ENCODE peak calls at places on chromosomes 16 and 17, in ten cellular contexts. One of them, this sample, is unnamed.

GRCh38 chr16:118857-119256 is 19.6 kb downstream of the NPRL3 start:
- DNase-seq in fibroblast of the conjunctiva: no peak
- DNase-seq in AG10803: no peak
- DNase-seq in activated CD8-positive, alpha-beta memory T cell treated with anti-CD3 and anti-CD28 coated beads for 1 hour: no peak
- DNase-seq in effector CD4-positive, alpha-beta T cell: no peak
- DNase-seq in tibial artery: no peak
- DNase-seq in HEK293T: no peak
- DNase-seq in progenitor cell of endocrine pancreas: no peak
- DNase-seq in GM12864: no peak
- DNase-seq in astrocyte of the spinal cord: no peak
- DNase-seq in this sample: no peak

GRCh38 chr16:85231959-85232358 is 119.7 kb upstream of the CIBAR2 start:
- DNase-seq in fibroblast of the conjunctiva: peak
- DNase-seq in AG10803: peak
- DNase-seq in activated CD8-positive, alpha-beta memory T cell treated with anti-CD3 and anti-CD28 coated beads for 1 hour: no peak
- DNase-seq in effector CD4-positive, alpha-beta T cell: no peak
- DNase-seq in tibial artery: no peak
- DNase-seq in HEK293T: no peak
- DNase-seq in progenitor cell of endocrine pancreas: no peak
- DNase-seq in GM12864: no peak
- DNase-seq in astrocyte of the spinal cord: peak
- DNase-seq in this sample: no peak

GRCh38 chr17:74832421-74832820 is 27.3 kb downstream of the GRIN2C start:
- DNase-seq in fibroblast of the conjunctiva: no peak
- DNase-seq in AG10803: no peak
- DNase-seq in activated CD8-positive, alpha-beta memory T cell treated with anti-CD3 and anti-CD28 coated beads for 1 hour: no peak
- DNase-seq in effector CD4-positive, alpha-beta T cell: no peak
- DNase-seq in tibial artery: no peak
- DNase-seq in HEK293T: no peak
- DNase-seq in progenitor cell of endocrine pancreas: no peak
- DNase-seq in GM12864: no peak
- DNase-seq in astrocyte of the spinal cord: no peak
- DNase-seq in this sample: no peak

GRCh38 chr16:58024673-58025350 is 742 bp upstream of the MMP15 start:
- DNase-seq in fibroblast of the conjunctiva: no peak
- DNase-seq in AG10803: no peak
- DNase-seq in activated CD8-positive, alpha-beta memory T cell treated with anti-CD3 and anti-CD28 coated beads for 1 hour: no peak
- DNase-seq in effector CD4-positive, alpha-beta T cell: no peak
- DNase-seq in tibial artery: no peak
- DNase-seq in HEK293T: no peak
- DNase-seq in progenitor cell of endocrine pancreas: peak
- DNase-seq in GM12864: no peak
- DNase-seq in astrocyte of the spinal cord: no peak
- DNase-seq in this sample: peak

GRCh38 chr17:15444805-15445204 is 22.6 kb downstream of the CDRT4 start:
- DNase-seq in fibroblast of the conjunctiva: no peak
- DNase-seq in AG10803: peak
- DNase-seq in activated CD8-positive, alpha-beta memory T cell treated with anti-CD3 and anti-CD28 coated beads for 1 hour: no peak
- DNase-seq in effector CD4-positive, alpha-beta T cell: no peak
- DNase-seq in tibial artery: no peak
- DNase-seq in HEK293T: peak
- DNase-seq in progenitor cell of endocrine pancreas: no peak
- DNase-seq in GM12864: no peak
- DNase-seq in astrocyte of the spinal cord: no peak
- DNase-seq in this sample: no peak

GRCh38 chr16:22784690-22785214 is 29.2 kb upstream of the HS3ST2 start:
- DNase-seq in fibroblast of the conjunctiva: no peak
- DNase-seq in AG10803: no peak
- DNase-seq in activated CD8-positive, alpha-beta memory T cell treated with anti-CD3 and anti-CD28 coated beads for 1 hour: no peak
- DNase-seq in effector CD4-positive, alpha-beta T cell: no peak
- DNase-seq in tibial artery: no peak
- DNase-seq in HEK293T: no peak
- DNase-seq in progenitor cell of endocrine pancreas: no peak
- DNase-seq in GM12864: no peak
- DNase-seq in astrocyte of the spinal cord: no peak
- DNase-seq in this sample: no peak

GRCh38 chr17:80760501-80760900 is 215.9 kb downstream of the RPTOR start:
- DNase-seq in fibroblast of the conjunctiva: no peak
- DNase-seq in AG10803: no peak
- DNase-seq in activated CD8-positive, alpha-beta memory T cell treated with anti-CD3 and anti-CD28 coated beads for 1 hour: no peak
- DNase-seq in effector CD4-positive, alpha-beta T cell: no peak
- DNase-seq in tibial artery: no peak
- DNase-seq in HEK293T: no peak
- DNase-seq in progenitor cell of endocrine pancreas: no peak
- DNase-seq in GM12864: no peak
- DNase-seq in astrocyte of the spinal cord: no peak
- DNase-seq in this sample: peak

GRCh38 chr16:85759631-85760419 is 8.9 kb upstream of the C16orf74 start:
- DNase-seq in fibroblast of the conjunctiva: no peak
- DNase-seq in AG10803: no peak
- DNase-seq in activated CD8-positive, alpha-beta memory T cell treated with anti-CD3 and anti-CD28 coated beads for 1 hour: no peak
- DNase-seq in effector CD4-positive, alpha-beta T cell: no peak
- DNase-seq in tibial artery: no peak
- DNase-seq in HEK293T: peak
- DNase-seq in progenitor cell of endocrine pancreas: no peak
- DNase-seq in GM12864: no peak
- DNase-seq in astrocyte of the spinal cord: no peak
- DNase-seq in this sample: peak

GRCh38 chr17:27481327-27481726 is 25.1 kb downstream of the KSR1 start:
- DNase-seq in fibroblast of the conjunctiva: no peak
- DNase-seq in AG10803: no peak
- DNase-seq in activated CD8-positive, alpha-beta memory T cell treated with anti-CD3 and anti-CD28 coated beads for 1 hour: no peak
- DNase-seq in effector CD4-positive, alpha-beta T cell: peak
- DNase-seq in tibial artery: no peak
- DNase-seq in HEK293T: no peak
- DNase-seq in progenitor cell of endocrine pancreas: no peak
- DNase-seq in GM12864: no peak
- DNase-seq in astrocyte of the spinal cord: no peak
- DNase-seq in this sample: no peak

GRCh38 chr16:48918520-48919258 is 308.7 kb upstream of the N4BP1 start:
- DNase-seq in fibroblast of the conjunctiva: no peak
- DNase-seq in AG10803: no peak
- DNase-seq in activated CD8-positive, alpha-beta memory T cell treated with anti-CD3 and anti-CD28 coated beads for 1 hour: no peak
- DNase-seq in effector CD4-positive, alpha-beta T cell: no peak
- DNase-seq in tibial artery: no peak
- DNase-seq in HEK293T: no peak
- DNase-seq in progenitor cell of endocrine pancreas: no peak
- DNase-seq in GM12864: no peak
- DNase-seq in astrocyte of the spinal cord: no peak
- DNase-seq in this sample: no peak

GRCh38 chr16:50445603-50446250 is 76.9 kb upstream of the BRD7 start:
- DNase-seq in fibroblast of the conjunctiva: no peak
- DNase-seq in AG10803: no peak
- DNase-seq in activated CD8-positive, alpha-beta memory T cell treated with anti-CD3 and anti-CD28 coated beads for 1 hour: no peak
- DNase-seq in effector CD4-positive, alpha-beta T cell: no peak
- DNase-seq in tibial artery: no peak
- DNase-seq in HEK293T: no peak
- DNase-seq in progenitor cell of endocrine pancreas: no peak
- DNase-seq in GM12864: no peak
- DNase-seq in astrocyte of the spinal cord: no peak
- DNase-seq in this sample: no peak

GRCh38 chr17:40482722-40483121 is 18.7 kb downstream of the TNS4 start:
- DNase-seq in fibroblast of the conjunctiva: no peak
- DNase-seq in AG10803: no peak
- DNase-seq in activated CD8-positive, alpha-beta memory T cell treated with anti-CD3 and anti-CD28 coated beads for 1 hour: no peak
- DNase-seq in effector CD4-positive, alpha-beta T cell: no peak
- DNase-seq in tibial artery: no peak
- DNase-seq in HEK293T: no peak
- DNase-seq in progenitor cell of endocrine pancreas: no peak
- DNase-seq in GM12864: no peak
- DNase-seq in astrocyte of the spinal cord: no peak
- DNase-seq in this sample: no peak

GRCh38 chr16:17793354-17793753 is 322.6 kb upstream of the XYLT1 start:
- DNase-seq in fibroblast of the conjunctiva: no peak
- DNase-seq in AG10803: no peak
- DNase-seq in activated CD8-positive, alpha-beta memory T cell treated with anti-CD3 and anti-CD28 coated beads for 1 hour: no peak
- DNase-seq in effector CD4-positive, alpha-beta T cell: no peak
- DNase-seq in tibial artery: no peak
- DNase-seq in HEK293T: no peak
- DNase-seq in progenitor cell of endocrine pancreas: no peak
- DNase-seq in GM12864: no peak
- DNase-seq in astrocyte of the spinal cord: no peak
- DNase-seq in this sample: no peak

GRCh38 chr17:71118039-71118438 is 948.7 kb downstream of the KCNJ2 start:
- DNase-seq in fibroblast of the conjunctiva: no peak
- DNase-seq in AG10803: no peak
- DNase-seq in activated CD8-positive, alpha-beta memory T cell treated with anti-CD3 and anti-CD28 coated beads for 1 hour: no peak
- DNase-seq in effector CD4-positive, alpha-beta T cell: no peak
- DNase-seq in tibial artery: no peak
- DNase-seq in HEK293T: peak
- DNase-seq in progenitor cell of endocrine pancreas: no peak
- DNase-seq in GM12864: no peak
- DNase-seq in astrocyte of the spinal cord: peak
- DNase-seq in this sample: no peak

GRCh38 chr16:79449906-79450305 is 150.6 kb downstream of the MAF start:
- DNase-seq in fibroblast of the conjunctiva: no peak
- DNase-seq in AG10803: no peak
- DNase-seq in activated CD8-positive, alpha-beta memory T cell treated with anti-CD3 and anti-CD28 coated beads for 1 hour: no peak
- DNase-seq in effector CD4-positive, alpha-beta T cell: no peak
- DNase-seq in tibial artery: no peak
- DNase-seq in HEK293T: no peak
- DNase-seq in progenitor cell of endocrine pancreas: no peak
- DNase-seq in GM12864: no peak
- DNase-seq in astrocyte of the spinal cord: no peak
- DNase-seq in this sample: no peak

GRCh38 chr17:32485261-32485955 is 1.4 kb upstream of the CDK5R1 start:
- DNase-seq in fibroblast of the conjunctiva: no peak
- DNase-seq in AG10803: no peak
- DNase-seq in activated CD8-positive, alpha-beta memory T cell treated with anti-CD3 and anti-CD28 coated beads for 1 hour: no peak
- DNase-seq in effector CD4-positive, alpha-beta T cell: no peak
- DNase-seq in tibial artery: no peak
- DNase-seq in HEK293T: no peak
- DNase-seq in progenitor cell of endocrine pancreas: no peak
- DNase-seq in GM12864: no peak
- DNase-seq in astrocyte of the spinal cord: no peak
- DNase-seq in this sample: peak

GRCh38 chr17:39701784-39702422 is 2.0 kb downstream of the ERBB2 start:
- DNase-seq in fibroblast of the conjunctiva: no peak
- DNase-seq in AG10803: no peak
- DNase-seq in activated CD8-positive, alpha-beta memory T cell treated with anti-CD3 and anti-CD28 coated beads for 1 hour: no peak
- DNase-seq in effector CD4-positive, alpha-beta T cell: no peak
- DNase-seq in tibial artery: no peak
- DNase-seq in HEK293T: no peak
- DNase-seq in progenitor cell of endocrine pancreas: no peak
- DNase-seq in GM12864: no peak
- DNase-seq in astrocyte of the spinal cord: no peak
- DNase-seq in this sample: no peak

GRCh38 chr17:63412234-63412633 is 33.9 kb downstream of the CYB561 start:
- DNase-seq in fibroblast of the conjunctiva: no peak
- DNase-seq in AG10803: no peak
- DNase-seq in activated CD8-positive, alpha-beta memory T cell treated with anti-CD3 and anti-CD28 coated beads for 1 hour: no peak
- DNase-seq in effector CD4-positive, alpha-beta T cell: no peak
- DNase-seq in tibial artery: no peak
- DNase-seq in HEK293T: no peak
- DNase-seq in progenitor cell of endocrine pancreas: no peak
- DNase-seq in GM12864: no peak
- DNase-seq in astrocyte of the spinal cord: no peak
- DNase-seq in this sample: no peak

GRCh38 chr16:64089697-64090096 is 1032.2 kb downstream of the CDH11 start:
- DNase-seq in fibroblast of the conjunctiva: peak
- DNase-seq in AG10803: peak
- DNase-seq in activated CD8-positive, alpha-beta memory T cell treated with anti-CD3 and anti-CD28 coated beads for 1 hour: no peak
- DNase-seq in effector CD4-positive, alpha-beta T cell: no peak
- DNase-seq in tibial artery: no peak
- DNase-seq in HEK293T: no peak
- DNase-seq in progenitor cell of endocrine pancreas: no peak
- DNase-seq in GM12864: no peak
- DNase-seq in astrocyte of the spinal cord: peak
- DNase-seq in this sample: no peak

GRCh38 chr16:67104845-67105244 is 4.9 kb upstream of the PHAF1 start:
- DNase-seq in fibroblast of the conjunctiva: no peak
- DNase-seq in AG10803: no peak
- DNase-seq in activated CD8-positive, alpha-beta memory T cell treated with anti-CD3 and anti-CD28 coated beads for 1 hour: no peak
- DNase-seq in effector CD4-positive, alpha-beta T cell: no peak
- DNase-seq in tibial artery: no peak
- DNase-seq in HEK293T: no peak
- DNase-seq in progenitor cell of endocrine pancreas: no peak
- DNase-seq in GM12864: peak
- DNase-seq in astrocyte of the spinal cord: no peak
- DNase-seq in this sample: no peak

GRCh38 chr17:80097307-80097630 is 4.1 kb upstream of the GAA start:
- DNase-seq in fibroblast of the conjunctiva: no peak
- DNase-seq in AG10803: no peak
- DNase-seq in activated CD8-positive, alpha-beta memory T cell treated with anti-CD3 and anti-CD28 coated beads for 1 hour: no peak
- DNase-seq in effector CD4-positive, alpha-beta T cell: no peak
- DNase-seq in tibial artery: no peak
- DNase-seq in HEK293T: no peak
- DNase-seq in progenitor cell of endocrine pancreas: no peak
- DNase-seq in GM12864: no peak
- DNase-seq in astrocyte of the spinal cord: no peak
- DNase-seq in this sample: no peak

GRCh38 chr17:32777436-32777835 is 99.5 kb downstream of the MYO1D start:
- DNase-seq in fibroblast of the conjunctiva: no peak
- DNase-seq in AG10803: peak
- DNase-seq in activated CD8-positive, alpha-beta memory T cell treated with anti-CD3 and anti-CD28 coated beads for 1 hour: no peak
- DNase-seq in effector CD4-positive, alpha-beta T cell: no peak
- DNase-seq in tibial artery: no peak
- DNase-seq in HEK293T: no peak
- DNase-seq in progenitor cell of endocrine pancreas: no peak
- DNase-seq in GM12864: no peak
- DNase-seq in astrocyte of the spinal cord: peak
- DNase-seq in this sample: no peak

GRCh38 chr17:59753522-59754467 is 46.3 kb downstream of the VMP1 start:
- DNase-seq in fibroblast of the conjunctiva: peak
- DNase-seq in AG10803: peak
- DNase-seq in activated CD8-positive, alpha-beta memory T cell treated with anti-CD3 and anti-CD28 coated beads for 1 hour: no peak
- DNase-seq in effector CD4-positive, alpha-beta T cell: peak
- DNase-seq in tibial artery: no peak
- DNase-seq in HEK293T: peak
- DNase-seq in progenitor cell of endocrine pancreas: no peak
- DNase-seq in GM12864: peak
- DNase-seq in astrocyte of the spinal cord: peak
- DNase-seq in this sample: no peak

GRCh38 chr16:56916571-56917403 is 15.2 kb upstream of the HERPUD1 start:
- DNase-seq in fibroblast of the conjunctiva: no peak
- DNase-seq in AG10803: no peak
- DNase-seq in activated CD8-positive, alpha-beta memory T cell treated with anti-CD3 and anti-CD28 coated beads for 1 hour: no peak
- DNase-seq in effector CD4-positive, alpha-beta T cell: no peak
- DNase-seq in tibial artery: no peak
- DNase-seq in HEK293T: no peak
- DNase-seq in progenitor cell of endocrine pancreas: no peak
- DNase-seq in GM12864: peak
- DNase-seq in astrocyte of the spinal cord: no peak
- DNase-seq in this sample: no peak

GRCh38 chr17:9467518-9467917 is 108.1 kb downstream of the STX8 start:
- DNase-seq in fibroblast of the conjunctiva: no peak
- DNase-seq in AG10803: no peak
- DNase-seq in activated CD8-positive, alpha-beta memory T cell treated with anti-CD3 and anti-CD28 coated beads for 1 hour: no peak
- DNase-seq in effector CD4-positive, alpha-beta T cell: no peak
- DNase-seq in tibial artery: no peak
- DNase-seq in HEK293T: peak
- DNase-seq in progenitor cell of endocrine pancreas: no peak
- DNase-seq in GM12864: no peak
- DNase-seq in astrocyte of the spinal cord: no peak
- DNase-seq in this sample: no peak

GRCh38 chr16:86387461-86388440 is 122.6 kb upstream of the FOXF1 start:
- DNase-seq in fibroblast of the conjunctiva: peak
- DNase-seq in AG10803: peak
- DNase-seq in activated CD8-positive, alpha-beta memory T cell treated with anti-CD3 and anti-CD28 coated beads for 1 hour: no peak
- DNase-seq in effector CD4-positive, alpha-beta T cell: no peak
- DNase-seq in tibial artery: no peak
- DNase-seq in HEK293T: no peak
- DNase-seq in progenitor cell of endocrine pancreas: no peak
- DNase-seq in GM12864: no peak
- DNase-seq in astrocyte of the spinal cord: peak
- DNase-seq in this sample: no peak

GRCh38 chr16:51193879-51194278 is 42.8 kb upstream of the SALL1 start:
- DNase-seq in fibroblast of the conjunctiva: no peak
- DNase-seq in AG10803: no peak
- DNase-seq in activated CD8-positive, alpha-beta memory T cell treated with anti-CD3 and anti-CD28 coated beads for 1 hour: no peak
- DNase-seq in effector CD4-positive, alpha-beta T cell: no peak
- DNase-seq in tibial artery: no peak
- DNase-seq in HEK293T: no peak
- DNase-seq in progenitor cell of endocrine pancreas: no peak
- DNase-seq in GM12864: no peak
- DNase-seq in astrocyte of the spinal cord: no peak
- DNase-seq in this sample: no peak

This sample was measured in lower lobe of right lung.